ENCODE peak calls at places on chromosomes 7 and 10, in five cellular contexts. T, M, J, W and A are unnamed samples.
A peak's percentile ranks its signal among the peaks of the same experiment; 100 is the strongest.

GRCh38 chr7:40907286-40907685 is 772.5 kb downstream of the SUGCT start:
- DNase-seq in W (no peak), T (no peak), J (no peak), M (no peak), A (no peak)

GRCh38 chr10:16597656-16598055 is 76.0 kb upstream of the C1QL3 start:
- DNase-seq in M (no peak), J (no peak), W (no peak), T (no peak), A (no peak)

GRCh38 chr10:34967411-34967880 is 122.7 kb downstream of the CUL2 start:
- DNase-seq in M (no peak), W (no peak), J (no peak), T (peak; percentile 45), A (no peak)

GRCh38 chr7:93048136-93048930 is 69.4 kb downstream of the SAMD9 start:
- DNase-seq in T (no peak), J (no peak), W (no peak), M (no peak), A (no peak)

GRCh38 chr10:94088926-94089381 is 95.2 kb downstream of the PLCE1 start:
- DNase-seq in T (no peak), M (no peak), J (no peak), W (no peak), A (no peak)

GRCh38 chr10:132520147-132520811 is 17.3 kb upstream of the INPP5A start:
- DNase-seq in J (no peak), M (no peak), T (peak; percentile 58), W (no peak), A (no peak)

GRCh38 chr7:78924581-78924980 is 528.9 kb downstream of the MAGI2 start:
- DNase-seq in W (no peak), M (peak; percentile 61), J (no peak), T (peak; percentile 18), A (no peak)

GRCh38 chr7:104983620-104984539 is 30.1 kb upstream of the KMT2E start:
- DNase-seq in T (peak; percentile 73), J (peak; percentile 57), W (peak; percentile 74), M (peak; percentile 90), A (peak; percentile 80)

GRCh38 chr7:51289608-51290370 is 26.8 kb downstream of the COBL start:
- DNase-seq in W (no peak), J (no peak), T (no peak), M (no peak), A (no peak)

GRCh38 chr7:131620673-131621609 is 64.5 kb upstream of the PODXL start:
- DNase-seq in M (peak; percentile 49), W (no peak), T (no peak), J (no peak), A (no peak)

GRCh38 chr7:131664570-131664969 is 108.1 kb upstream of the PODXL start:
- DNase-seq in M (no peak), J (no peak), T (no peak), W (no peak), A (no peak)

GRCh38 chr7:15821484-15822122 is 135.1 kb upstream of the MEOX2 start:
- DNase-seq in J (no peak), M (no peak), W (no peak), T (no peak), A (no peak)

GRCh38 chr7:148828965-148829364 is 55.1 kb downstream of the EZH2 start:
- DNase-seq in J (no peak), W (no peak), T (no peak), M (no peak), A (no peak)

GRCh38 chr10:100020161-100020882 is 10.6 kb upstream of the DNMBP start:
- DNase-seq in M (no peak), W (no peak), J (no peak), T (no peak), A (no peak)

GRCh38 chr7:104926189-104926904 is 87.7 kb upstream of the KMT2E start:
- DNase-seq in J (no peak), T (no peak), W (no peak), M (no peak), A (no peak)

GRCh38 chr7:157643525-157643970 is 306.7 kb downstream of the DNAJB6 start:
- DNase-seq in J (no peak), M (no peak), T (no peak), W (no peak), A (no peak)

GRCh38 chr10:4672199-4672598 is 153.8 kb upstream of the AKR1E2 start:
- DNase-seq in W (no peak), T (no peak), M (no peak), J (no peak), A (no peak)

GRCh38 chr7:12281026-12281425 is 69.9 kb downstream of the TMEM106B start:
- DNase-seq in J (no peak), M (no peak), T (no peak), W (no peak), A (no peak)

GRCh38 chr10:77859200-77859864 is 67.2 kb downstream of the DLG5 start:
- DNase-seq in J (no peak), T (no peak), M (no peak), W (no peak), A (no peak)